ENCODE peak calls at places on chromosomes 7 and 10, in seven cellular contexts. K, A, S, W, T, H and F are unnamed samples.
A peak's percentile ranks its signal among the peaks of the same experiment; 100 is the strongest.

GRCh38 chr10:45464958-45465567 is 91.0 kb downstream of the ALOX5 start:
- DNase-seq in K (peak; percentile 80), A (peak; percentile 12), S (peak; percentile 85), W (peak; percentile 78), T (peak; percentile 45), H (peak; percentile 79), F (peak; percentile 94)

GRCh38 chr10:113475381-113475807 is 77.5 kb upstream of the HABP2 start:
- DNase-seq in K (no peak), A (no peak), S (no peak), W (peak; percentile 32), T (no peak), H (no peak), F (no peak)

GRCh38 chr7:20402297-20403230 is 71.9 kb downstream of the ITGB8 start:
- DNase-seq in K (no peak), A (no peak), S (no peak), W (no peak), T (no peak), H (no peak), F (no peak)

GRCh38 chr10:121027390-121027789 is 176.2 kb downstream of the WDR11 start:
- DNase-seq in K (no peak), A (no peak), S (no peak), W (no peak), T (no peak), H (no peak), F (no peak)

GRCh38 chr10:124917168-124917938 is 24.6 kb upstream of the ZRANB1 start:
- DNase-seq in K (peak; percentile 30), A (no peak), S (peak; percentile 61), W (peak; percentile 52), T (peak; percentile 2), H (peak; percentile 47), F (peak; percentile 82)

GRCh38 chr10:96376483-96376882 is 17.7 kb upstream of the OPALIN start:
- DNase-seq in K (no peak), A (no peak), S (peak; percentile 7), W (no peak), T (no peak), H (no peak), F (no peak)

GRCh38 chr7:27662490-27663205 is at the start of gene HIBADH:
- DNase-seq in K (peak; percentile 93), A (peak; percentile 96), S (peak; percentile 96), W (peak; percentile 99), T (peak; percentile 92), H (peak; percentile 99), F (peak; percentile 100)

GRCh38 chr10:60549686-60550085 is 160.0 kb upstream of the ANK3 start:
- DNase-seq in K (no peak), A (peak; percentile 7), S (no peak), W (no peak), T (no peak), H (no peak), F (no peak)

GRCh38 chr7:13872751-13873150 is 116.7 kb downstream of the ETV1 start:
- DNase-seq in K (no peak), A (no peak), S (no peak), W (no peak), T (no peak), H (no peak), F (no peak)

GRCh38 chr10:83372646-83373045 is 766.7 kb upstream of the GHITM start:
- DNase-seq in K (no peak), A (no peak), S (no peak), W (no peak), T (no peak), H (no peak), F (no peak)

GRCh38 chr10:43399911-43400310 is 9.1 kb downstream of the HNRNPF start:
- DNase-seq in K (no peak), A (no peak), S (no peak), W (no peak), T (no peak), H (no peak), F (no peak)

GRCh38 chr10:62577666-62578291 is 203.6 kb downstream of the ZNF365 start:
- DNase-seq in K (no peak), A (no peak), S (no peak), W (no peak), T (no peak), H (no peak), F (no peak)

GRCh38 chr7:93044147-93044810 is 73.5 kb downstream of the SAMD9 start:
- DNase-seq in K (no peak), A (no peak), S (no peak), W (no peak), T (no peak), H (no peak), F (no peak)

GRCh38 chr7:18440934-18441333 is 54.6 kb upstream of the HDAC9 start:
- DNase-seq in K (no peak), A (no peak), S (no peak), W (no peak), T (no peak), H (no peak), F (no peak)

GRCh38 chr10:125136087-125136486 is 24.3 kb downstream of the CTBP2 start:
- DNase-seq in K (no peak), A (no peak), S (no peak), W (no peak), T (no peak), H (no peak), F (no peak)

GRCh38 chr7:95971716-95972115 is 199.4 kb downstream of the DYNC1I1 start:
- DNase-seq in K (no peak), A (no peak), S (no peak), W (no peak), T (no peak), H (no peak), F (no peak)

GRCh38 chr7:151123485-151124204 is 37.4 kb downstream of the AGAP3 start:
- DNase-seq in K (peak; percentile 83), A (peak; percentile 71), S (peak; percentile 87), W (peak; percentile 89), T (peak; percentile 59), H (peak; percentile 78), F (peak; percentile 94)

GRCh38 chr7:6419310-6419773 is 28.4 kb downstream of the DAGLB start:
- DNase-seq in K (no peak), A (no peak), S (no peak), W (no peak), T (no peak), H (no peak), F (no peak)

GRCh38 chr10:5530846-5531557 is 6.2 kb downstream of the CALML3 start:
- DNase-seq in K (no peak), A (no peak), S (no peak), W (peak; percentile 3), T (no peak), H (no peak), F (peak; percentile 35)

GRCh38 chr10:104260775-104261115 is 6.1 kb downstream of the GSTO1 start:
- DNase-seq in K (no peak), A (no peak), S (no peak), W (no peak), T (no peak), H (no peak), F (no peak)

GRCh38 chr7:115135769-115136410 is 214.0 kb downstream of the MDFIC start:
- DNase-seq in K (no peak), A (no peak), S (no peak), W (no peak), T (no peak), H (peak; percentile 1), F (no peak)

GRCh38 chr7:78794101-78794500 is 659.4 kb downstream of the MAGI2 start:
- DNase-seq in K (no peak), A (no peak), S (no peak), W (no peak), T (no peak), H (no peak), F (no peak)